ENCODE peak calls at places on chromosomes 6 and 20, in four cellular contexts. R is GM12878, L is endothelial cell of umbilical vein, T is GM12892. D is an unnamed sample.

GRCh38 chr6:168877821-168878282 is 375.8 kb downstream of the THBS2 start:
- DNase-seq in R (no peak), L (no peak), T (no peak), D (no peak)

GRCh38 chr6:107965746-107966145 is 7.7 kb upstream of the SEC63 start:
- DNase-seq in R (no peak), L (no peak), T (no peak), D (no peak)

GRCh38 chr6:1312444-1313363 is 806 bp downstream of the FOXQ1 start:
- DNase-seq in R (no peak), L (no peak), T (peak; percentile 25), D (no peak)

GRCh38 chr6:19024737-19025136 is 637.6 kb downstream of the RNF144B start:
- DNase-seq in R (no peak), L (no peak), T (no peak), D (no peak)

GRCh38 chr6:32492351-32492750 is 37.7 kb downstream of the HLA-DRB5 start:
- DNase-seq in R (no peak), L (no peak), T (no peak), D (no peak)

GRCh38 chr6:39357998-39358686 is 35.6 kb upstream of the KCNK16 start:
- DNase-seq in R (no peak), L (peak; percentile 54), T (no peak), D (no peak)

GRCh38 chr20:40676870-40677269 is 12.2 kb downstream of the MAFB start:
- DNase-seq in R (no peak), L (no peak), T (no peak), D (no peak)

GRCh38 chr6:14838041-14838596 is 407.8 kb upstream of the JARID2 start:
- DNase-seq in R (no peak), L (no peak), T (no peak), D (no peak)

GRCh38 chr6:159061805-159062563 is 17.2 kb upstream of the TAGAP start:
- DNase-seq in R (no peak), L (no peak), T (no peak), D (no peak)

GRCh38 chr6:23173231-23173630 is 603.9 kb downstream of the HDGFL1 start:
- DNase-seq in R (no peak), L (no peak), T (no peak), D (no peak)

GRCh38 chr6:145904878-145905277 is 59.3 kb downstream of the SHPRH start:
- DNase-seq in R (no peak), L (no peak), T (no peak), D (no peak)

GRCh38 chr20:60239981-60240380 is 281.8 kb downstream of the CDH26 start:
- DNase-seq in R (no peak), L (no peak), T (no peak), D (no peak)

GRCh38 chr6:34437644-34437970 is 11.7 kb upstream of the RPS10 start:
- DNase-seq in R (no peak), L (no peak), T (no peak), D (no peak)

GRCh38 chr20:8492182-8492581 is 360.1 kb downstream of the PLCB1 start:
- DNase-seq in R (no peak), L (peak; percentile 23), T (no peak), D (no peak)

GRCh38 chr20:37303637-37304036 is 14.2 kb downstream of the MANBAL start:
- DNase-seq in R (no peak), L (no peak), T (no peak), D (no peak)

GRCh38 chr6:3159805-3160781 is 2.7 kb upstream of the TUBB2A start:
- DNase-seq in R (no peak), L (no peak), T (no peak), D (no peak)

GRCh38 chr20:11063459-11063858 is 389.7 kb upstream of the JAG1 start:
- DNase-seq in R (no peak), L (no peak), T (no peak), D (no peak)

GRCh38 chr20:53040678-53041674 is 68.8 kb downstream of the TSHZ2 start:
- DNase-seq in R (no peak), L (no peak), T (no peak), D (no peak)

GRCh38 chr6:129695373-129696027 is 14.5 kb downstream of the ARHGAP18 start:
- DNase-seq in R (no peak), L (no peak), T (no peak), D (no peak)

GRCh38 chr6:156977527-156978291 is 200.5 kb downstream of the ARID1B start:
- DNase-seq in R (no peak), L (no peak), T (no peak), D (no peak)

DNA sequence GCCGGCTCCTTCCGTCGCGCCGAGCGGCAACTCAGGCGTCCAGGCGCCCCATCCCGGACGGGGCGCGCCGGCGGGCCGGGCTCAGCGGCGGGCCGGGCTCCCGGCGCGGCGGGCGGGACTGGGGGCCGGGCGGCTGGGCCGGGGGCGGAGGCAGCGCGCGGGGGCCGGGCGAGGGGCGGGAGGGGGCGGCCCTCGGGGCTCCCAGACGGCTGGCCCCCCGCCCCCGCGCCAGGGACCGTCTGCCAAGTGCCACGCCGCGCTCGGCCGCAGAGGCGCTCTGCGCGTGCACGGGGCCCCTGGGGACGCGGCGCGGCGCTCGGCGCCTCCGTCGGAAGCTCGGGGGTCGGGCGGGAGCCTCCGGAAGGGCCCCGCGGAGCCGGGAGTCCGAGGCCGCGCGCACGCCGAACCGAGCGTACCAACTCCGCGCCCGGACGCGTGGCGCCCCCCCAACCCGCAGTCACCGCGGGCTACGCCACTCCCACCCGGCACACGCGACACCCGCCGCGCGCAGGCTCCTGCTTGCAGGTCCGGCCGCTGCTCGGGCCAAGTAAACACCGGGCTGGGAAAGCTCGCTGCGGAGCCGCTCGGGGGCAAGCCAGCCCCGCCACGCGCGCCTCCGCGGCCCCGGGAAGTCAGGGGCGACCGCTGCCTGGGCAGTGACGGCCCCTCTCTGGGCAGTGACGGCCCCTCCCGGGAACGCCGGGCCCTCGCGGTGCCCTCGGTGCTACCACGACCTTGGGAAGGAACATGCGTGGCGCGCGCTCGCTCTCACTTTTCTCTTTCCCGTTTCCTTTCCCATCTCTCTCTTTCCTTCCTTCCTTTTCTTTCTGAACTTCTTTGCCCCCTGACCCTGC is at the start of gene PREX1:
- DNase-seq in R (no peak), L (peak; percentile 81), T (peak; percentile 87), D (peak; percentile 90)
- TF ChIP-seq POLR2AphosphoS5 in R (peak; percentile 57), L (peak; percentile 87), T (peak; percentile 24), D (peak; percentile 24)

GRCh38 chr6:37060195-37060559 is 54.7 kb downstream of the FGD2 start:
- DNase-seq in R (no peak), L (no peak), T (no peak), D (no peak)

GRCh38 chr6:37058084-37058586 is 52.7 kb downstream of the FGD2 start:
- DNase-seq in R (no peak), L (no peak), T (no peak), D (no peak)

GRCh38 chr6:37057678-37058077 is 52.2 kb downstream of the FGD2 start:
- DNase-seq in R (no peak), L (no peak), T (no peak), D (no peak)

GRCh38 chr6:37061157-37061804 is 55.8 kb downstream of the FGD2 start:
- DNase-seq in R (no peak), L (no peak), T (no peak), D (no peak)

DNA sequence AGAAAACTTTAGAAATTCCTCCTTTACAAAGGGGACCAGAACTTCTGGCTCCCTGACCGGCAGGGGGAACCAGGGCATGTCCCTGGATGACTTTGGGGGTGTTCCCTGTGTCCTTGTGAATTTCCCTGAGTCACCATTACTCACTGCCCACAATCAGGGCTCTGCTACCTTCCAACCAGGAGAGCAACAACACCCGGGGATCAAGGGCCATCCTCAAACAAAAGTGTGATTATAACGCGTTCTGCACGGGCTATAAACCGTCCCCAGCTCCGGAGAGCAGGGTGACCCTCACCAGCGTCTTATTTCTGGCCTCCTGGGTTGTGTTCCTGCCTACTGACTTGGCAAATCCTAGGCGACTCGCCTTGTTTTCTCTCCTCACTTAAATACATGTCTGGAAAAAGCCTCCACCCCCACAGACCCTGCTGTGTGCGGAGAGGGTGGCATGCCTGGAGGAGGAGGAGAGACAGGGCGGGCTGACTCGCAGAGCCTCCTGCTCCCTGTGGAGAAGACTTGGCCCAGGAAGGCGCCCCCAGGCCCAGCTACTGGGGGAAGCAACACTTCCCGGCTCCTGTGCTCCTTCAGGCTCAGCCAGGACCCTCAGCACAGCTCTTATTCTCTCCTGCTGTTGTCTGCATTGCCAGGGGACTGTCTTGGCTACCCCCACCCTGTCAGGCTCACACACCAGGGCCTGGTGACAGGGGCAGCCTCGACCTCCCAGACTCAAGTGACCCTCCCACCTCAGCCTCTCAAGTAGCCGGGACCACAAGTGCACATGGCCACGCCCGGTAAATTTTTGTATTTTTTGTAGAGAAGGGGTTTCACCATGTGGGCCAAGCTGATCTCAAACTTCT is 54.1 kb downstream of the FGD2 start:
- DNase-seq in R (no peak), L (peak; percentile 77), T (no peak), D (no peak)
- TF ChIP-seq POLR2A in R (no peak), L (no peak), T (no peak), D (no peak)

GRCh38 chr6:28158318-28158717 is 16.6 kb downstream of the ZKSCAN8 start:
- DNase-seq in R (no peak), L (no peak), T (no peak), D (no peak)

GRCh38 chr6:28159029-28159607 is 17.4 kb downstream of the ZKSCAN8 start:
- DNase-seq in R (no peak), L (no peak), T (no peak), D (no peak)

GRCh38 chr6:28165566-28165965 is 23.9 kb downstream of the ZKSCAN8 start:
- DNase-seq in R (no peak), L (no peak), T (no peak), D (no peak)

GRCh38 chr6:28160233-28160632 is 18.6 kb downstream of the ZKSCAN8 start:
- DNase-seq in R (no peak), L (no peak), T (no peak), D (no peak)

GRCh38 chr6:28161410-28162079 is 19.9 kb downstream of the ZKSCAN8 start:
- DNase-seq in R (peak; percentile 40), L (peak; percentile 16), T (peak; percentile 69), D (peak; percentile 65)
- TF ChIP-seq POLR2AphosphoS5 in R (peak; percentile 90), L (peak; percentile 22), T (peak; percentile 54), D (peak; percentile 22)

GRCh38 chr6:28923318-28924102 is at the start of gene TRIM27:
- DNase-seq in R (peak; percentile 34), L (peak; percentile 85), T (peak; percentile 80), D (peak; percentile 79)
- TF ChIP-seq POLR2A in R (peak; percentile 88), L (peak; percentile 95), T (peak; percentile 93), D (peak; percentile 86)

GRCh38 chr20:44911264-44911921 is 1.5 kb downstream of the PABPC1L start:
- DNase-seq in R (no peak), L (peak; percentile 42), T (no peak), D (peak; percentile 55)
- TF ChIP-seq POLR2AphosphoS5 in R (no peak), L (no peak), T (no peak), D (no peak)

GRCh38 chr6:43722920-43723565 is 35.5 kb upstream of the MRPS18A start:
- DNase-seq in R (no peak), L (no peak), T (no peak), D (no peak)

GRCh38 chr6:43723737-43724295 is 36.2 kb upstream of the MRPS18A start:
- DNase-seq in R (no peak), L (peak; percentile 56), T (peak; percentile 60), D (peak; percentile 58)

GRCh38 chr6:43724354-43724753 is 36.8 kb upstream of the MRPS18A start:
- DNase-seq in R (no peak), L (no peak), T (no peak), D (no peak)

GRCh38 chr6:43725643-43726580 is 38.3 kb upstream of the MRPS18A start:
- DNase-seq in R (no peak), L (no peak), T (no peak), D (no peak)

GRCh38 chr6:43724914-43725642 is 37.5 kb upstream of the MRPS18A start:
- DNase-seq in R (peak; percentile 77), L (no peak), T (peak; percentile 59), D (peak; percentile 58)
- TF ChIP-seq POLR2A in R (peak; percentile 72), L (no peak), T (no peak), D (no peak)

GRCh38 chr6:106530502-106530901 is 98.8 kb downstream of the RTN4IP1 start:
- DNase-seq in R (no peak), L (peak; percentile 86), T (no peak), D (no peak)
- TF ChIP-seq POLR2AphosphoS5 in R (no peak), L (peak; percentile 35), T (no peak), D (no peak)

D was measured in GM12891.